ENCODE peak calls at places on chromosome 20, in ten cellular contexts. One of them, this sample, is unnamed. For H3K9me3, the result is how much of the 10 kb centered on the place peaks cover.

GRCh38 chr20:51752343-51752951 is 15.7 kb downstream of the ATP9A start:
- DNase-seq in CD8-positive, alpha-beta T cell: no peak
- DNase-seq in CD4-positive, alpha-beta memory T cell: no peak
- DNase-seq in upper lobe of right lung: no peak
- DNase-seq in A549: peak
- DNase-seq in effector memory CD4-positive, alpha-beta T cell: no peak
- DNase-seq in ovary: no peak
- DNase-seq in psoas muscle: no peak
- DNase-seq in neuronal stem cell: no peak
- DNase-seq in uterus: no peak
- DNase-seq in this sample: no peak

GRCh38 chr20:58421497-58421850 is 32.4 kb downstream of the VAPB start:
- DNase-seq in CD8-positive, alpha-beta T cell: no peak
- DNase-seq in CD4-positive, alpha-beta memory T cell: no peak
- DNase-seq in upper lobe of right lung: no peak
- DNase-seq in A549: no peak
- DNase-seq in effector memory CD4-positive, alpha-beta T cell: no peak
- DNase-seq in ovary: no peak
- DNase-seq in psoas muscle: no peak
- DNase-seq in neuronal stem cell: no peak
- DNase-seq in uterus: no peak
- DNase-seq in this sample: no peak

GRCh38 chr20:23061713-23062561 is 12.5 kb upstream of the THBD start:
- DNase-seq in CD8-positive, alpha-beta T cell: no peak
- DNase-seq in CD4-positive, alpha-beta memory T cell: no peak
- DNase-seq in upper lobe of right lung: no peak
- DNase-seq in A549: peak
- DNase-seq in effector memory CD4-positive, alpha-beta T cell: no peak
- DNase-seq in ovary: peak
- DNase-seq in psoas muscle: peak
- DNase-seq in neuronal stem cell: no peak
- DNase-seq in uterus: peak
- DNase-seq in this sample: no peak

GRCh38 chr20:58833921-58834320 is 16.8 kb downstream of the GNAS-AS1 start:
- DNase-seq in CD8-positive, alpha-beta T cell: no peak
- DNase-seq in CD4-positive, alpha-beta memory T cell: no peak
- DNase-seq in upper lobe of right lung: no peak
- DNase-seq in A549: no peak
- DNase-seq in effector memory CD4-positive, alpha-beta T cell: no peak
- DNase-seq in ovary: no peak
- DNase-seq in psoas muscle: no peak
- DNase-seq in neuronal stem cell: no peak
- DNase-seq in uterus: no peak
- DNase-seq in this sample: no peak

GRCh38 chr20:32969356-32970114 is 34.7 kb downstream of the SUN5 start:
- DNase-seq in CD8-positive, alpha-beta T cell: no peak
- DNase-seq in CD4-positive, alpha-beta memory T cell: no peak
- DNase-seq in upper lobe of right lung: peak
- DNase-seq in A549: no peak
- DNase-seq in effector memory CD4-positive, alpha-beta T cell: no peak
- DNase-seq in ovary: no peak
- DNase-seq in psoas muscle: no peak
- DNase-seq in neuronal stem cell: no peak
- DNase-seq in uterus: no peak
- DNase-seq in this sample: no peak

GRCh38 chr20:57432874-57433491 is 41.8 kb downstream of the RBM38 start:
- DNase-seq in CD8-positive, alpha-beta T cell: peak
- DNase-seq in CD4-positive, alpha-beta memory T cell: peak
- DNase-seq in upper lobe of right lung: peak
- DNase-seq in A549: no peak
- DNase-seq in effector memory CD4-positive, alpha-beta T cell: peak
- DNase-seq in ovary: peak
- DNase-seq in psoas muscle: peak
- DNase-seq in neuronal stem cell: no peak
- DNase-seq in uterus: no peak
- DNase-seq in this sample: no peak

GRCh38 chr20:906703-907102 is 9.4 kb downstream of the ANGPT4 start:
- DNase-seq in CD8-positive, alpha-beta T cell: no peak
- DNase-seq in CD4-positive, alpha-beta memory T cell: no peak
- DNase-seq in upper lobe of right lung: no peak
- DNase-seq in A549: no peak
- DNase-seq in effector memory CD4-positive, alpha-beta T cell: no peak
- DNase-seq in ovary: no peak
- DNase-seq in psoas muscle: peak
- DNase-seq in neuronal stem cell: no peak
- DNase-seq in uterus: no peak
- DNase-seq in this sample: no peak

GRCh38 chr20:36919715-36920333 is 31.7 kb downstream of the SAMHD1 start:
- DNase-seq in CD8-positive, alpha-beta T cell: no peak
- DNase-seq in CD4-positive, alpha-beta memory T cell: peak
- DNase-seq in upper lobe of right lung: no peak
- DNase-seq in A549: peak
- DNase-seq in effector memory CD4-positive, alpha-beta T cell: no peak
- DNase-seq in ovary: no peak
- DNase-seq in psoas muscle: no peak
- DNase-seq in neuronal stem cell: peak
- DNase-seq in uterus: no peak
- DNase-seq in this sample: no peak

GRCh38 chr20:56001890-56002289 is 3.4 kb downstream of the CBLN4 start:
- DNase-seq in CD8-positive, alpha-beta T cell: no peak
- DNase-seq in CD4-positive, alpha-beta memory T cell: no peak
- DNase-seq in upper lobe of right lung: no peak
- DNase-seq in A549: no peak
- DNase-seq in effector memory CD4-positive, alpha-beta T cell: no peak
- DNase-seq in ovary: no peak
- DNase-seq in psoas muscle: no peak
- DNase-seq in neuronal stem cell: no peak
- DNase-seq in uterus: no peak
- DNase-seq in this sample: no peak

GRCh38 chr20:56003111-56003800 is 2.1 kb downstream of the CBLN4 start:
- DNase-seq in CD8-positive, alpha-beta T cell: no peak
- DNase-seq in CD4-positive, alpha-beta memory T cell: no peak
- DNase-seq in upper lobe of right lung: no peak
- DNase-seq in A549: no peak
- DNase-seq in effector memory CD4-positive, alpha-beta T cell: no peak
- DNase-seq in ovary: no peak
- DNase-seq in psoas muscle: no peak
- DNase-seq in neuronal stem cell: no peak
- DNase-seq in uterus: no peak
- DNase-seq in this sample: no peak

GRCh38 chr20:56003966-56004365 is 1.4 kb downstream of the CBLN4 start:
- DNase-seq in CD8-positive, alpha-beta T cell: no peak
- DNase-seq in CD4-positive, alpha-beta memory T cell: no peak
- DNase-seq in upper lobe of right lung: peak
- DNase-seq in A549: no peak
- DNase-seq in effector memory CD4-positive, alpha-beta T cell: no peak
- DNase-seq in ovary: peak
- DNase-seq in psoas muscle: peak
- DNase-seq in neuronal stem cell: peak
- DNase-seq in uterus: peak
- DNase-seq in this sample: no peak

GRCh38 chr20:56004611-56005388 is 519 bp downstream of the CBLN4 start:
- DNase-seq in CD8-positive, alpha-beta T cell: no peak
- DNase-seq in CD4-positive, alpha-beta memory T cell: no peak
- DNase-seq in upper lobe of right lung: no peak
- DNase-seq in A549: no peak
- DNase-seq in effector memory CD4-positive, alpha-beta T cell: no peak
- DNase-seq in ovary: no peak
- DNase-seq in psoas muscle: no peak
- DNase-seq in neuronal stem cell: peak
- DNase-seq in uterus: no peak
- DNase-seq in this sample: no peak

DNA sequence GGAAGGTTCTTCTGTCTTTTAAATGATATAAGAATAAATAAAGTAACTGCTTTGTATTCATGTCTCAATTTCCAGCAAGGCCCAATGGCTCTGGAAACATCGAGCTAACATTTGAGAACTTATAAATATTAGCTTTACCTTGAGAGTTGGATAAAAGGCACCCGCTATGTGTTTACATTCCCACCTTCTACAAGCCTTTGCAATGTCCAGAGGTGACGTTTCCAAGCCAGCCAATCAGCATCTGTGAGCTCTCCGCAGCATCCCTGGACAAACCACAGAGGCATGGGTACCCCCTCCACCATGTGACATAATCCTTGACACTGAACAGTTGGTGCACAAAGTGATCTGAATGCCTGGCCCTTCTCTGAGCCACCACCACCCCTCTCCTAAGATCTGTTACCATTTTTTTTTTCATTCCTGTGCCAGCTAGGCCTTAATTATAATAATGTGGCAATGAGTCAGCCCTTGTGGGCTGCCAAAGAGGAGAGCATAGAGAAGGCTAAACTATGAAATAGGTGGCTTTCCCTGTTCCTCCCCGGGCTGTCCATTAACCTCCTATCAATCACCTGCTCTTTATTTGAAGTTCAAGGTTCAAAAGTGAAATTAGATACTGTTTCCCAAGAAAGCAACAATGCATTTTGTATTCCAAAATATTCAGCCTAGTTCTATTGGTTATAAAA is 4.1 kb downstream of the CBLN4 start:
- DNase-seq in CD8-positive, alpha-beta T cell: no peak
- DNase-seq in CD4-positive, alpha-beta memory T cell: no peak
- DNase-seq in upper lobe of right lung: no peak
- DNase-seq in A549: no peak
- DNase-seq in effector memory CD4-positive, alpha-beta T cell: no peak
- DNase-seq in ovary: no peak
- DNase-seq in psoas muscle: no peak
- DNase-seq in neuronal stem cell: no peak
- DNase-seq in uterus: no peak
- DNase-seq in this sample: no peak
- H3K9me3 ChIP-seq in CD8-positive, alpha-beta T cell: under half
- H3K9me3 ChIP-seq in CD4-positive, alpha-beta memory T cell: under half
- H3K9me3 ChIP-seq in upper lobe of right lung: under half
- H3K9me3 ChIP-seq in A549: under half
- H3K9me3 ChIP-seq in effector memory CD4-positive, alpha-beta T cell: under half
- H3K9me3 ChIP-seq in ovary: under half
- H3K9me3 ChIP-seq in psoas muscle: under half
- H3K9me3 ChIP-seq in neuronal stem cell: under half
- H3K9me3 ChIP-seq in uterus: under half
- H3K9me3 ChIP-seq in this sample: under half

DNA sequence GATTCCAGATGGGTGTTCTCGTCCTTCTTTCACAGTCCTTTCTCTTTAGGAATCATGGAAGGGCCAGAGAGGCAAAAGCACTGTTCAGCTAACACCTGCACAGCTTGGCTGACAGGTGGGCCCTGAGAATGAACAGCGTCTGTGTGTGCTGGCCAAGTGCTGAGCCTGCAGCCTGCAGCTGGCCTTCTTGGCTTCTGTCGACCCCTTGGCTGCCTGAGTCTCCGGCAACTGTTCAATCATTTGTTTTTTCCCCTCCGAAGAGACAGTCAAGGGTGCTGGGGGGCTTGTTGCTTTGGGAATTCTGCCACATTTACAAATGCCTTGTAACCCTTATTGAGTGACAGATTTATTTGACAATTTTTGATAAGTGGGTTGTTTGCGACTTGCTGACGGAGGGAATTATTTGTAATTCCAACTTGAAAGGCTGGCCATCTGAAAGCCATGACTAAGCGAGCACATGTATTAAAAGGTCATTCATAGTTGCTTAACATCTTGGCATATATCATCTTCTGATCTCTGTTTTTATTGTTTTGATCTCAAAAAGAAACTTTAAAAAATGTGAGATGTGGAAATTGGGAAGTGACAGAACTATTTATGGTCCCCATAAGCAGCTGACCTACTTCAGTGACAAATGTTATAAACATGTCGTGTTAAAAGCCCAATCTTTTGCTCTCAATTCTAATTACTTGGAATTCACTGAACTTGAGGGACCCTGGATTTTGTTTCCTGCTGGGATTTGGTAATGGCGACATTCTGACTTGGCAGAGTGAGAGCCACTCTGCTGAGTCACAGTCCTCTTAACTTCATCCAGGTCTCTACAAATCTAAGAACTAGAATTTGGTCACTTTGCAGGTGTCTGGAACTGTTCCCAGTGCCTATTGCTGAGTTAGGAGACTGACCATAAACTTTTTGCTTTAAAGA is 41.9 kb upstream of the FERMT1 start:
- DNase-seq in CD8-positive, alpha-beta T cell: no peak
- DNase-seq in CD4-positive, alpha-beta memory T cell: no peak
- DNase-seq in upper lobe of right lung: no peak
- DNase-seq in A549: no peak
- DNase-seq in effector memory CD4-positive, alpha-beta T cell: no peak
- DNase-seq in ovary: no peak
- DNase-seq in psoas muscle: peak
- DNase-seq in neuronal stem cell: no peak
- DNase-seq in uterus: peak
- DNase-seq in this sample: no peak
- H3K9me3 ChIP-seq in CD8-positive, alpha-beta T cell: under half
- H3K9me3 ChIP-seq in CD4-positive, alpha-beta memory T cell: under half
- H3K9me3 ChIP-seq in upper lobe of right lung: under half
- H3K9me3 ChIP-seq in A549: under half
- H3K9me3 ChIP-seq in effector memory CD4-positive, alpha-beta T cell: under half
- H3K9me3 ChIP-seq in ovary: under half
- H3K9me3 ChIP-seq in psoas muscle: under half
- H3K9me3 ChIP-seq in neuronal stem cell: under half
- H3K9me3 ChIP-seq in uterus: under half
- H3K9me3 ChIP-seq in this sample: under half

GRCh38 chr20:49286689-49287551 is 9.1 kb upstream of the ZNFX1 start:
- DNase-seq in CD8-positive, alpha-beta T cell: no peak
- DNase-seq in CD4-positive, alpha-beta memory T cell: no peak
- DNase-seq in upper lobe of right lung: no peak
- DNase-seq in A549: no peak
- DNase-seq in effector memory CD4-positive, alpha-beta T cell: no peak
- DNase-seq in ovary: no peak
- DNase-seq in psoas muscle: no peak
- DNase-seq in neuronal stem cell: no peak
- DNase-seq in uterus: no peak
- DNase-seq in this sample: no peak
- H3K9me3 ChIP-seq in CD8-positive, alpha-beta T cell: under half
- H3K9me3 ChIP-seq in CD4-positive, alpha-beta memory T cell: under half
- H3K9me3 ChIP-seq in upper lobe of right lung: under half
- H3K9me3 ChIP-seq in A549: under half
- H3K9me3 ChIP-seq in effector memory CD4-positive, alpha-beta T cell: under half
- H3K9me3 ChIP-seq in ovary: under half
- H3K9me3 ChIP-seq in psoas muscle: under half
- H3K9me3 ChIP-seq in neuronal stem cell: under half
- H3K9me3 ChIP-seq in uterus: under half
- H3K9me3 ChIP-seq in this sample: half or more

GRCh38 chr20:39910536-39910935 is 778.5 kb downstream of the MAFB start:
- DNase-seq in CD8-positive, alpha-beta T cell: no peak
- DNase-seq in CD4-positive, alpha-beta memory T cell: no peak
- DNase-seq in upper lobe of right lung: no peak
- DNase-seq in A549: no peak
- DNase-seq in effector memory CD4-positive, alpha-beta T cell: no peak
- DNase-seq in ovary: no peak
- DNase-seq in psoas muscle: no peak
- DNase-seq in neuronal stem cell: no peak
- DNase-seq in uterus: no peak
- DNase-seq in this sample: no peak

GRCh38 chr20:39913274-39913673 is 775.8 kb downstream of the MAFB start:
- DNase-seq in CD8-positive, alpha-beta T cell: no peak
- DNase-seq in CD4-positive, alpha-beta memory T cell: no peak
- DNase-seq in upper lobe of right lung: no peak
- DNase-seq in A549: no peak
- DNase-seq in effector memory CD4-positive, alpha-beta T cell: no peak
- DNase-seq in ovary: no peak
- DNase-seq in psoas muscle: no peak
- DNase-seq in neuronal stem cell: no peak
- DNase-seq in uterus: no peak
- DNase-seq in this sample: no peak

GRCh38 chr20:39911497-39911896 is 777.5 kb downstream of the MAFB start:
- DNase-seq in CD8-positive, alpha-beta T cell: no peak
- DNase-seq in CD4-positive, alpha-beta memory T cell: no peak
- DNase-seq in upper lobe of right lung: no peak
- DNase-seq in A549: no peak
- DNase-seq in effector memory CD4-positive, alpha-beta T cell: no peak
- DNase-seq in ovary: no peak
- DNase-seq in psoas muscle: no peak
- DNase-seq in neuronal stem cell: no peak
- DNase-seq in uterus: no peak
- DNase-seq in this sample: no peak

GRCh38 chr20:39904713-39905112 is 784.3 kb downstream of the MAFB start:
- DNase-seq in CD8-positive, alpha-beta T cell: no peak
- DNase-seq in CD4-positive, alpha-beta memory T cell: no peak
- DNase-seq in upper lobe of right lung: no peak
- DNase-seq in A549: no peak
- DNase-seq in effector memory CD4-positive, alpha-beta T cell: no peak
- DNase-seq in ovary: no peak
- DNase-seq in psoas muscle: no peak
- DNase-seq in neuronal stem cell: no peak
- DNase-seq in uterus: no peak
- DNase-seq in this sample: no peak

DNA sequence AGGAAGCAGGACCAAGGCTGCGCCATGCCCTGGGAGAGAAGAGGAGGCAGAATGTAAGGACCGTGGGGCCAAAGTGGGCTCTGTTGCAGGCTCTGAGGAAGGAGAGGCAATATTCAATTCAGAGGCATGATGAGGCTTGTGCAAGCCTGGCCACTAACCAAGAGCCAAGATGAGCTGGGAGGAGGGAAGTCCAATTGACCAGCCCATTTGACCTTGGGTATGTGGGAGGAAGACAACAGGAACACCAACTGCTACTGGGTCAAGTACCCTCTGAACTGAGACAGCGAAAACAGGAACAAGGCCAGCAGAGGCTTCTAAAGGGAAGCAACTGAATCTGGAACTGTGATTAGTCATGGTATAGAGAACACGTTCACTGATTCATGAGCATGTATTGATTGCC is 779.6 kb downstream of the MAFB start:
- DNase-seq in CD8-positive, alpha-beta T cell: no peak
- DNase-seq in CD4-positive, alpha-beta memory T cell: no peak
- DNase-seq in upper lobe of right lung: peak
- DNase-seq in A549: no peak
- DNase-seq in effector memory CD4-positive, alpha-beta T cell: no peak
- DNase-seq in ovary: no peak
- DNase-seq in psoas muscle: peak
- DNase-seq in neuronal stem cell: no peak
- DNase-seq in uterus: no peak
- DNase-seq in this sample: no peak
- H3K9me3 ChIP-seq in CD8-positive, alpha-beta T cell: under half
- H3K9me3 ChIP-seq in CD4-positive, alpha-beta memory T cell: under half
- H3K9me3 ChIP-seq in upper lobe of right lung: under half
- H3K9me3 ChIP-seq in A549: under half
- H3K9me3 ChIP-seq in effector memory CD4-positive, alpha-beta T cell: under half
- H3K9me3 ChIP-seq in ovary: under half
- H3K9me3 ChIP-seq in psoas muscle: under half
- H3K9me3 ChIP-seq in neuronal stem cell: under half
- H3K9me3 ChIP-seq in uterus: under half
- H3K9me3 ChIP-seq in this sample: under half

This sample was measured in T-helper 17 cell.